ENCODE peak calls at places on chromosomes 4 and X, in five cellular contexts. One of them, this sample, is unnamed. For H3K36me3, the result is how much of the 10 kb centered on the place peaks cover.

GRCh38 chrX:3712080-3712869 is 1.2 kb downstream of the PRKX start:
- DNase-seq in IMR-90: peak
- DNase-seq in cardiac muscle cell: peak
- DNase-seq in kidney: no peak
- DNase-seq in MM.1S: peak
- DNase-seq in this sample: no peak

GRCh38 chr4:26235500-26235899 is 85.3 kb upstream of the RBPJ start:
- DNase-seq in kidney: no peak
- DNase-seq in IMR-90: peak
- DNase-seq in MM.1S: no peak
- DNase-seq in cardiac muscle cell: no peak
- DNase-seq in this sample: no peak

GRCh38 chrX:14356401-14356800 is 172.9 kb upstream of the GLRA2 start:
- DNase-seq in MM.1S: no peak
- DNase-seq in cardiac muscle cell: no peak
- DNase-seq in kidney: no peak
- DNase-seq in IMR-90: no peak
- DNase-seq in this sample: no peak

GRCh38 chrX:13180807-13181206 is 136.4 kb upstream of the FAM9C start:
- DNase-seq in kidney: no peak
- DNase-seq in MM.1S: no peak
- DNase-seq in cardiac muscle cell: no peak
- DNase-seq in IMR-90: peak
- DNase-seq in this sample: no peak

GRCh38 chrX:75118296-75118695 is 37.8 kb downstream of the ABCB7 start:
- DNase-seq in cardiac muscle cell: no peak
- DNase-seq in MM.1S: no peak
- DNase-seq in IMR-90: no peak
- DNase-seq in kidney: no peak
- DNase-seq in this sample: no peak

GRCh38 chrX:24357101-24357500 is 3.3 kb upstream of the SUPT20HL1 start:
- DNase-seq in MM.1S: no peak
- DNase-seq in IMR-90: peak
- DNase-seq in kidney: no peak
- DNase-seq in cardiac muscle cell: no peak
- DNase-seq in this sample: no peak

GRCh38 chr4:55733874-55734437 is 85.6 kb upstream of the EXOC1L start:
- DNase-seq in MM.1S: no peak
- DNase-seq in cardiac muscle cell: no peak
- DNase-seq in IMR-90: peak
- DNase-seq in kidney: peak
- DNase-seq in this sample: no peak

GRCh38 chr4:127622923-127623754 is 9.6 kb upstream of the INTU start:
- DNase-seq in IMR-90: peak
- DNase-seq in cardiac muscle cell: peak
- DNase-seq in MM.1S: no peak
- DNase-seq in kidney: peak
- DNase-seq in this sample: peak

GRCh38 chrX:10756365-10756915 is 136.1 kb upstream of the MID1 start:
- DNase-seq in kidney: no peak
- DNase-seq in cardiac muscle cell: peak
- DNase-seq in MM.1S: no peak
- DNase-seq in IMR-90: peak
- DNase-seq in this sample: peak

GRCh38 chr4:114025176-114025777 is 45.8 kb upstream of the ARSJ start:
- DNase-seq in IMR-90: no peak
- DNase-seq in MM.1S: peak
- DNase-seq in kidney: no peak
- DNase-seq in cardiac muscle cell: no peak
- DNase-seq in this sample: no peak

GRCh38 chr4:101795704-101796103 is 5.2 kb downstream of the BANK1 start:
- DNase-seq in cardiac muscle cell: no peak
- DNase-seq in kidney: no peak
- DNase-seq in IMR-90: no peak
- DNase-seq in MM.1S: no peak
- DNase-seq in this sample: no peak

GRCh38 chr4:121599049-121599448 is 97.7 kb downstream of the ANXA5 start:
- DNase-seq in MM.1S: no peak
- DNase-seq in IMR-90: no peak
- DNase-seq in cardiac muscle cell: no peak
- DNase-seq in kidney: no peak
- DNase-seq in this sample: no peak

GRCh38 chrX:24415921-24416320 is 49.2 kb upstream of the PDK3 start:
- DNase-seq in IMR-90: no peak
- DNase-seq in kidney: no peak
- DNase-seq in cardiac muscle cell: no peak
- DNase-seq in MM.1S: no peak
- DNase-seq in this sample: no peak

GRCh38 chrX:16658284-16658683 is 8.3 kb downstream of the S100G start:
- DNase-seq in kidney: no peak
- DNase-seq in MM.1S: no peak
- DNase-seq in cardiac muscle cell: no peak
- DNase-seq in IMR-90: peak
- DNase-seq in this sample: no peak

GRCh38 chrX:150185766-150186165 is 177.4 kb upstream of the MAMLD1 start:
- DNase-seq in kidney: no peak
- DNase-seq in MM.1S: no peak
- DNase-seq in cardiac muscle cell: no peak
- DNase-seq in IMR-90: no peak
- DNase-seq in this sample: no peak

GRCh38 chr4:87114245-87115062 is 106.0 kb downstream of the KLHL8 start:
- DNase-seq in kidney: no peak
- DNase-seq in IMR-90: no peak
- DNase-seq in cardiac muscle cell: no peak
- DNase-seq in MM.1S: no peak
- DNase-seq in this sample: peak

GRCh38 chrX:149124526-149125108 is 380.5 kb downstream of the IDS start:
- DNase-seq in kidney: no peak
- DNase-seq in MM.1S: no peak
- DNase-seq in IMR-90: no peak
- DNase-seq in cardiac muscle cell: no peak
- DNase-seq in this sample: no peak

GRCh38 chr4:143337600-143338287 is 1.1 kb downstream of the GAB1 start:
- DNase-seq in cardiac muscle cell: peak
- DNase-seq in kidney: peak
- DNase-seq in IMR-90: peak
- DNase-seq in MM.1S: peak
- DNase-seq in this sample: peak

GRCh38 chr4:147769386-147769785 is 37.5 kb downstream of the ARHGAP10 start:
- DNase-seq in cardiac muscle cell: no peak
- DNase-seq in kidney: no peak
- DNase-seq in IMR-90: no peak
- DNase-seq in MM.1S: no peak
- DNase-seq in this sample: no peak

GRCh38 chrX:329291-329910 is 10.8 kb upstream of the GTPBP6 start:
- DNase-seq in IMR-90: no peak
- DNase-seq in MM.1S: no peak
- DNase-seq in kidney: peak
- DNase-seq in cardiac muscle cell: no peak
- DNase-seq in this sample: no peak

GRCh38 chr4:152348670-152349069 is 187.2 kb downstream of the FBXW7 start:
- DNase-seq in kidney: no peak
- DNase-seq in IMR-90: no peak
- DNase-seq in cardiac muscle cell: peak
- DNase-seq in MM.1S: no peak
- DNase-seq in this sample: no peak

GRCh38 chr4:124711469-124712416 is 789 bp downstream of the ANKRD50 start:
- DNase-seq in MM.1S: peak
- DNase-seq in cardiac muscle cell: peak
- DNase-seq in IMR-90: peak
- DNase-seq in kidney: no peak
- DNase-seq in this sample: peak
- TF ChIP-seq CTCF in MM.1S: peak
- TF ChIP-seq CTCF in cardiac muscle cell: peak
- TF ChIP-seq CTCF in IMR-90: peak
- TF ChIP-seq CTCF in kidney: peak
- TF ChIP-seq CTCF in this sample: no peak

DNA sequence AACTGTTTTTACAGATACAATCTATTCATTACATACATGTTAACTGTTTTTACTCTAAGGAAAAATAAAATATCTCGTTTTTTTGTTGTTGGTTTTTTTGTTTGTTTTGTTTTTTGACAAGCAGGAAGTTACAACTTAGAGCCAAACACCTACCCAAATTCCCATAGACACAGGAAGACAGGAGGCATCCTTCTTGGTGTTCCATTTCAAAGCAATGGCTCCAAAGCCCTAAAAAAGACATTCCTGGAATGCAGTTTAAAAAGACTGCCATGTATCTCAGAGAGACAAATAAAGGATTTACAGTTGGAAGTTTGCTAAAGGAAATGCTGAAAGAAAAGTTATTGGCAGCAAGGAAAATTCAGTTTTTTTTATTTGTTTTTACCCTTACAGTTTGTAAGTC is 16.7 kb downstream of the ETFDH start:
- DNase-seq in MM.1S: no peak
- DNase-seq in kidney: no peak
- DNase-seq in IMR-90: no peak
- DNase-seq in cardiac muscle cell: no peak
- DNase-seq in this sample: no peak
- H3K36me3 ChIP-seq in MM.1S: under half
- H3K36me3 ChIP-seq in kidney: under half
- H3K36me3 ChIP-seq in IMR-90: under half
- H3K36me3 ChIP-seq in cardiac muscle cell: under half
- H3K36me3 ChIP-seq in this sample: under half

DNA sequence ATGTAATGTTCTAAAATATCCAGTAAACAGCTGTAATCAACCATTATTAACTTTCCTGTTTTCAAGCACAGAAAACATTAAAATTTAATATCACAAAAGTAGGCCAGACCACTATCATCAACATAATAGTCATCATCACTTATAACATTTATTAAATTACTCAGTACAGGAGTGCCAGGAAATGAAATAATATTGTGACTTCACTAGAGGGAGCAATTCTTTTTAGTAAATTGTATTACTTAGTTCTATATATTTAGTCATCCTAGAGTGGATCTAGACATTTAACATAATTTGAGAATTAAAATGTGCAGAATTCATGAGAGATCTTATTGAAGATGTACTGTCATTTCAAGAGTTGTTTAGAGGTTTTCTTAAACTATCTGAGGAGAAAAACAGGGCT is 33.6 kb downstream of the PITX2 start:
- DNase-seq in kidney: no peak
- DNase-seq in IMR-90: peak
- DNase-seq in MM.1S: no peak
- DNase-seq in cardiac muscle cell: no peak
- DNase-seq in this sample: no peak
- TF ChIP-seq CTCF in kidney: no peak
- TF ChIP-seq CTCF in IMR-90: peak
- TF ChIP-seq CTCF in MM.1S: no peak
- TF ChIP-seq CTCF in cardiac muscle cell: peak
- TF ChIP-seq CTCF in this sample: peak

GRCh38 chr4:6884341-6884870 is 25.2 kb upstream of the TBC1D14 start:
- DNase-seq in IMR-90: peak
- DNase-seq in cardiac muscle cell: no peak
- DNase-seq in kidney: no peak
- DNase-seq in MM.1S: no peak
- DNase-seq in this sample: no peak

GRCh38 chr4:6881908-6882307 is 27.7 kb upstream of the TBC1D14 start:
- DNase-seq in MM.1S: no peak
- DNase-seq in kidney: no peak
- DNase-seq in IMR-90: no peak
- DNase-seq in cardiac muscle cell: no peak
- DNase-seq in this sample: no peak

GRCh38 chr4:6877070-6877469 is 32.6 kb upstream of the TBC1D14 start:
- DNase-seq in kidney: no peak
- DNase-seq in MM.1S: no peak
- DNase-seq in cardiac muscle cell: no peak
- DNase-seq in IMR-90: no peak
- DNase-seq in this sample: no peak

GRCh38 chr4:6878451-6879059 is 31.1 kb upstream of the TBC1D14 start:
- DNase-seq in IMR-90: no peak
- DNase-seq in cardiac muscle cell: no peak
- DNase-seq in MM.1S: no peak
- DNase-seq in kidney: no peak
- DNase-seq in this sample: no peak

DNA sequence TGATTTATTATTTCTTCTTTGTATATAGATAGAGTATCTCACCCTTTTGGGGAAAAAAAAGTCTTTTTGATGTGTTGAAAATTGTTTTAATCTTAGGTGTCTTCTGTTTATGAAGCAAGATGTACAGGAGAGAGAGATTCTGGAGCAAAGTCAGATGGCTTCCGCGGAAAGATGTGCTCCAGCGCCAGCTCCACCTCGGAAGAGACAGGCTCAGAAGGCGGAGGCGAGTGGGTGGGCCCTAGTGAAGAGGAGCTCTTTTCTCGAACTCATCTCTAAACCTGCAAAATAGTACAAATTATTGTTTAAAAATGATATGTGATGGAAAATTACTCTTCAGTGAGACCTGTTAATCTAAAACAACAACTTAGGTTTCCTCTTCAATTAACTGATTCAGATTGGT is 28.9 kb upstream of the TBC1D14 start:
- DNase-seq in MM.1S: no peak
- DNase-seq in cardiac muscle cell: no peak
- DNase-seq in IMR-90: no peak
- DNase-seq in kidney: no peak
- DNase-seq in this sample: no peak
- H3K36me3 ChIP-seq in MM.1S: under half
- H3K36me3 ChIP-seq in cardiac muscle cell: half or more
- H3K36me3 ChIP-seq in IMR-90: under half
- H3K36me3 ChIP-seq in kidney: half or more
- H3K36me3 ChIP-seq in this sample: under half

GRCh38 chr4:94253036-94253435 is 45.4 kb downstream of the SMARCAD1 start:
- DNase-seq in kidney: no peak
- DNase-seq in MM.1S: no peak
- DNase-seq in IMR-90: peak
- DNase-seq in cardiac muscle cell: no peak
- DNase-seq in this sample: peak

GRCh38 chr4:94251094-94251493 is 43.4 kb downstream of the SMARCAD1 start:
- DNase-seq in kidney: no peak
- DNase-seq in cardiac muscle cell: no peak
- DNase-seq in IMR-90: no peak
- DNase-seq in MM.1S: no peak
- DNase-seq in this sample: no peak

GRCh38 chr4:94256144-94256783 is 48.6 kb downstream of the SMARCAD1 start:
- DNase-seq in cardiac muscle cell: no peak
- DNase-seq in IMR-90: no peak
- DNase-seq in MM.1S: no peak
- DNase-seq in kidney: no peak
- DNase-seq in this sample: no peak

GRCh38 chr4:94262163-94263016 is 54.7 kb downstream of the SMARCAD1 start:
- DNase-seq in MM.1S: no peak
- DNase-seq in IMR-90: no peak
- DNase-seq in kidney: no peak
- DNase-seq in cardiac muscle cell: no peak
- DNase-seq in this sample: no peak

DNA sequence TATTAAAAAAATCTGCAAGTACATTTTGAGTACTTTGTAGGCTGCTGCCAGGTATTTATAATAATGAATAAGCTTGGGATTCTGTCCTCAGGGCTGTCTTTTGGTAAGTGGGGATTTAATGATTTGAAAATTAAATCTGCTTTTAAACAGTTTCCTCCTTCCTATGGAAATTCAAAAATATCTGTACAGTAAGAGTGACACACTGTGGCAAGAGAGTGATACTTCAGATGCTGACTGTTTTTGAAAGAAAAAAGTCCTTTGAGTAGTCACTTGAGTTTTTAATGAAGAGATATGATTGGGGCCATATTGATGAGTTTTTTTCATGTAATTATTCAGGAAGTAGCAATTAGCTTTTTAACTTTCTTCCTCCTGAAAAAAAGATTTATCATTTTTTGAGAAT is 49.2 kb downstream of the SMARCAD1 start:
- DNase-seq in cardiac muscle cell: no peak
- DNase-seq in kidney: no peak
- DNase-seq in IMR-90: peak
- DNase-seq in MM.1S: peak
- DNase-seq in this sample: no peak
- TF ChIP-seq CTCF in cardiac muscle cell: peak
- TF ChIP-seq CTCF in kidney: no peak
- TF ChIP-seq CTCF in IMR-90: peak
- TF ChIP-seq CTCF in MM.1S: no peak
- TF ChIP-seq CTCF in this sample: peak